ENCODE peak calls at places on chromosomes 5 and 9, in six cellular contexts. One of them, this sample, is unnamed.

GRCh38 chr5:136032564-136032963 is 3.8 kb downstream of the TGFBI start:
- DNase-seq in H1: no peak
- DNase-seq in HepG2: peak
- DNase-seq in GM12878: no peak
- DNase-seq in K562: no peak
- DNase-seq in HL-60: no peak
- DNase-seq in this sample: no peak

GRCh38 chr5:102668220-102668930 is 86.7 kb upstream of the PAM start:
- DNase-seq in H1: no peak
- DNase-seq in HepG2: no peak
- DNase-seq in GM12878: no peak
- DNase-seq in K562: no peak
- DNase-seq in HL-60: no peak
- DNase-seq in this sample: no peak

GRCh38 chr5:73174100-73174815 is 1.3 kb downstream of the TMEM174 start:
- DNase-seq in H1: no peak
- DNase-seq in HepG2: no peak
- DNase-seq in GM12878: no peak
- DNase-seq in K562: no peak
- DNase-seq in HL-60: no peak
- DNase-seq in this sample: no peak

GRCh38 chr9:3868466-3868865 is 342.7 kb upstream of the RFX3 start:
- DNase-seq in H1: no peak
- DNase-seq in HepG2: no peak
- DNase-seq in GM12878: no peak
- DNase-seq in K562: no peak
- DNase-seq in HL-60: no peak
- DNase-seq in this sample: no peak

GRCh38 chr5:93236807-93237421 is 344.1 kb downstream of the NR2F1-AS1 start:
- DNase-seq in H1: no peak
- DNase-seq in HepG2: no peak
- DNase-seq in GM12878: no peak
- DNase-seq in K562: no peak
- DNase-seq in HL-60: no peak
- DNase-seq in this sample: no peak

GRCh38 chr9:71748280-71748743 is 20.0 kb downstream of the CEMIP2 start:
- DNase-seq in H1: no peak
- DNase-seq in HepG2: no peak
- DNase-seq in GM12878: no peak
- DNase-seq in K562: no peak
- DNase-seq in HL-60: no peak
- DNase-seq in this sample: no peak

GRCh38 chr9:4035809-4036208 is 264.1 kb downstream of the GLIS3 start:
- DNase-seq in H1: no peak
- DNase-seq in HepG2: no peak
- DNase-seq in GM12878: no peak
- DNase-seq in K562: no peak
- DNase-seq in HL-60: no peak
- DNase-seq in this sample: no peak

GRCh38 chr9:78468231-78468630 is 171.3 kb downstream of the PSAT1 start:
- DNase-seq in H1: no peak
- DNase-seq in HepG2: no peak
- DNase-seq in GM12878: no peak
- DNase-seq in K562: no peak
- DNase-seq in HL-60: no peak
- DNase-seq in this sample: no peak

GRCh38 chr5:10831416-10831815 is 70.4 kb upstream of the DAP start:
- DNase-seq in H1: no peak
- DNase-seq in HepG2: no peak
- DNase-seq in GM12878: no peak
- DNase-seq in K562: peak
- DNase-seq in HL-60: no peak
- DNase-seq in this sample: no peak

GRCh38 chr9:124292696-124293593 is 35.2 kb downstream of the NEK6 start:
- DNase-seq in H1: no peak
- DNase-seq in HepG2: no peak
- DNase-seq in GM12878: no peak
- DNase-seq in K562: no peak
- DNase-seq in HL-60: no peak
- DNase-seq in this sample: no peak

DNA sequence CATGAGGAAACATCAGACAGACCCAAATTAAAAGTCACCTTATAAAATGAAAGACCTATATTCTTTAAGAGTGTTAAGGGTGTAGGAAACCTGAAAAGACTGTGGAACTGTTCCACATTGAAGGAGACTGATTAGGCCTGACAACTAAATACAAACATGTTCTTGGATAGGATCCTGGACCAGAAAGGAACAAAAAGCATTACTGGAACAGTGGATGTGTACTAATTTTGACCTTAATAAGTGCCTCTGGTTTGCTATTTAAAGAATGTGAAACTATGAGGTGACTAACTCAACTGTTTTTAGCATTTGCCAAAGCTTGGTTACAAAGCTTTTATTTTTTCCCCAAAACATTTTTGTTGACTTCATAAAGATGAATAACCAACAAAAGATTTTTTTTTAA is 340.6 kb downstream of the CAAP1 start:
- DNase-seq in H1: no peak
- DNase-seq in HepG2: no peak
- DNase-seq in GM12878: no peak
- DNase-seq in K562: no peak
- DNase-seq in HL-60: no peak
- DNase-seq in this sample: no peak
- TF ChIP-seq GABPA in H1: no peak
- TF ChIP-seq GABPA in HepG2: no peak
- TF ChIP-seq GABPA in GM12878: no peak
- TF ChIP-seq GABPA in K562: no peak
- TF ChIP-seq GABPA in HL-60: no peak
- TF ChIP-seq GABPA in this sample: no peak

GRCh38 chr9:37592108-37592951 is at the start of gene TOMM5:
- DNase-seq in H1: peak
- DNase-seq in HepG2: peak
- DNase-seq in GM12878: peak
- DNase-seq in K562: peak
- DNase-seq in HL-60: peak
- DNase-seq in this sample: peak
- TF ChIP-seq GABPA in H1: peak
- TF ChIP-seq GABPA in HepG2: peak
- TF ChIP-seq GABPA in GM12878: peak
- TF ChIP-seq GABPA in K562: peak
- TF ChIP-seq GABPA in HL-60: peak
- TF ChIP-seq GABPA in this sample: peak

GRCh38 chr9:131201856-131202255 is 74.5 kb downstream of the FAM78A start:
- DNase-seq in H1: no peak
- DNase-seq in HepG2: no peak
- DNase-seq in GM12878: no peak
- DNase-seq in K562: no peak
- DNase-seq in HL-60: no peak
- DNase-seq in this sample: no peak

GRCh38 chr9:131198316-131198715 is 72.9 kb downstream of the NUP214 start:
- DNase-seq in H1: no peak
- DNase-seq in HepG2: no peak
- DNase-seq in GM12878: no peak
- DNase-seq in K562: no peak
- DNase-seq in HL-60: no peak
- DNase-seq in this sample: no peak

GRCh38 chr9:131204285-131204684 is 72.0 kb downstream of the FAM78A start:
- DNase-seq in H1: no peak
- DNase-seq in HepG2: no peak
- DNase-seq in GM12878: no peak
- DNase-seq in K562: no peak
- DNase-seq in HL-60: no peak
- DNase-seq in this sample: no peak

GRCh38 chr9:131206495-131206894 is 69.8 kb downstream of the FAM78A start:
- DNase-seq in H1: no peak
- DNase-seq in HepG2: no peak
- DNase-seq in GM12878: no peak
- DNase-seq in K562: no peak
- DNase-seq in HL-60: no peak
- DNase-seq in this sample: no peak

DNA sequence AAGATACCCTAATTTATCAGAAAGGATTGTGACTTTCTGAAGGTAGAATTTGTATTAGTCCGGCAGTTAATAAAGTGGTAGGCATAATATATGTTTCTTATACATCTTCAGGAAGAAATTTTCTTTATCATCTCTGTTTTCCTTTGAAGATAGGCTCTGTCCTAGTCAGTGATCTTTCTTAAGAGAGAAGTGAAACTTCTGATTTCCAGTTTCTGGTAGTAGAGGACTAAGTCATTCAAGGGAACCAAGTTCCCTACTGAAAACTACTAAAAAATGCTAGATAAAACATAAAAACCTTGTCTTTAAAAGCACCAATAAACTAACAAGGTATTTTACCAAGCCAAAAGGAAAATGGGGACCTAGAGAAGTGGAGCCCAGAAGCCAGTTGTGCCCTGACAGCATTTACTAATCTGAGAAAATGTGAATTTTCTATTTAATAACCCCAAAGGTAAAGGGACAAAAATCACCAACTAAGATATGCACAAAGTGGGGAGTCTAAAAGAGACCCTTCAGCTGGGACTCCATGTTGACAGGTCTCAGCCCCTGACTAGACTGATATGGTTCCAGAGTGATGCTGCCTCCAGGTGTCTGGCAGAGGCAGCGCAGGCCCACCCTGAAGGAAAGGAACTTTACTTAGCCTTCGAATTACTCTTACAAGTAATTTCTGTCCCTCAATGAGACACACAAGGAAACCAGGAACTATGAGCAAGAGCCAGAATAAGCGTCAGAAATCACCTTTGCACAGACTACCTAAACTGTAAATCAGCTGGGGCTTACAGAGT is 72.7 kb downstream of the FAM78A start:
- DNase-seq in H1: no peak
- DNase-seq in HepG2: peak
- DNase-seq in GM12878: no peak
- DNase-seq in K562: peak
- DNase-seq in HL-60: no peak
- DNase-seq in this sample: no peak
- TF ChIP-seq GABPA in H1: no peak
- TF ChIP-seq GABPA in HepG2: no peak
- TF ChIP-seq GABPA in GM12878: no peak
- TF ChIP-seq GABPA in K562: no peak
- TF ChIP-seq GABPA in HL-60: no peak
- TF ChIP-seq GABPA in this sample: no peak

GRCh38 chr9:133378408-133378962 is 2.3 kb downstream of the STKLD1 start:
- DNase-seq in H1: no peak
- DNase-seq in HepG2: no peak
- DNase-seq in GM12878: no peak
- DNase-seq in K562: no peak
- DNase-seq in HL-60: no peak
- DNase-seq in this sample: no peak

GRCh38 chr9:133375724-133376654 is at the start of the genes STKLD1 and SURF4:
- DNase-seq in H1: peak
- DNase-seq in HepG2: peak
- DNase-seq in GM12878: peak
- DNase-seq in K562: peak
- DNase-seq in HL-60: peak
- DNase-seq in this sample: peak

GRCh38 chr9:133375116-133375723 is 640 bp downstream of the SURF4 start:
- DNase-seq in H1: no peak
- DNase-seq in HepG2: peak
- DNase-seq in GM12878: no peak
- DNase-seq in K562: peak
- DNase-seq in HL-60: no peak
- DNase-seq in this sample: peak

GRCh38 chr9:133379153-133380086 is 3.3 kb downstream of the STKLD1 start:
- DNase-seq in H1: no peak
- DNase-seq in HepG2: no peak
- DNase-seq in GM12878: no peak
- DNase-seq in K562: no peak
- DNase-seq in HL-60: no peak
- DNase-seq in this sample: no peak

DNA sequence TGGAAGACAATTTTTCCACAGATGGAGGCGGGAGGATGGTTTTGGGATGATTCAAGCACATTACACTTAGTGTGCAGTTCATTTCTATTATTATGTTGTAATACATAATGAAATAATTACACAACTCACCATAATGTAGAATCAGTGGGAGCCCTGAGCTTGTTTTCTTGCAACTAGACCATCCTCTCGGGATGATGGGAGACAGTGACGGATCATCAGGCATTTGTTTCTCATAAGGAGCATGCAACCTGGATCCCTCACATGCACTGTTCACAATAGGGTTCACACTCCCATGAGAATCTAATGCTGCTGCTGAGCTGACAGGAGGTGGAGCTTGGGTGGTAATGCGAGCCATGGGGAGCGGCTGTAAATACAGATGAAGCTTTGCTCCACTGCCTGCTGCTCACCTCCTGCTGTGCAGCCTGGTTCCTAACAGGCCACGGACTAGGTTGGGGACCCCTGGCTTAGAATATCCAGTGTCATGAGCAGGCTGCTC is 1.6 kb downstream of the STKLD1 start:
- DNase-seq in H1: no peak
- DNase-seq in HepG2: peak
- DNase-seq in GM12878: no peak
- DNase-seq in K562: no peak
- DNase-seq in HL-60: no peak
- DNase-seq in this sample: no peak
- TF ChIP-seq GABPA in H1: no peak
- TF ChIP-seq GABPA in HepG2: no peak
- TF ChIP-seq GABPA in GM12878: no peak
- TF ChIP-seq GABPA in K562: no peak
- TF ChIP-seq GABPA in HL-60: no peak
- TF ChIP-seq GABPA in this sample: no peak

This sample was measured in SK-N-SH.